ENCODE peak calls at places on chromosomes 4 and X, in ten cellular contexts. R is brain microvascular endothelial cell, P is uterus, C is astrocyte of the spinal cord, X is choroid plexus epithelial cell, M is mucosa of descending colon, V is tibial artery, H is vagina, K is RWPE2, U is AG04450. L is an unnamed sample.

GRCh38 chrX:57282568-57282967 is 3.9 kb upstream of the FAAH2 start:
- DNase-seq in R (no peak), P (no peak), C (no peak), X (no peak), M (no peak), V (no peak), H (no peak), K (no peak), U (no peak), L (no peak)

GRCh38 chrX:13212191-13212651 is 107.6 kb downstream of the ATXN3L start:
- DNase-seq in R (no peak), P (no peak), C (no peak), X (no peak), M (no peak), V (no peak), H (no peak), K (no peak), U (peak; percentile 3), L (no peak)

GRCh38 chrX:41085883-41086626 is 810 bp downstream of the USP9X start:
- DNase-seq in R (peak; percentile 44), P (peak; percentile 60), C (peak; percentile 54), X (peak; percentile 42), M (peak; percentile 62), V (peak; percentile 82), H (no peak), K (peak; percentile 38), U (no peak), L (peak; percentile 54)

GRCh38 chrX:49988128-49988527 is 65.7 kb downstream of the CLCN5 start:
- DNase-seq in R (no peak), P (no peak), C (no peak), X (no peak), M (peak; percentile 31), V (no peak), H (no peak), K (no peak), U (no peak), L (no peak)

GRCh38 chrX:67334323-67334722 is 209.5 kb upstream of the AR start:
- DNase-seq in R (no peak), P (no peak), C (no peak), X (no peak), M (no peak), V (no peak), H (no peak), K (no peak), U (no peak), L (no peak)

GRCh38 chr4:127881565-127881869 is 824 bp downstream of the PLK4 start:
- DNase-seq in R (no peak), P (no peak), C (no peak), X (no peak), M (no peak), V (no peak), H (no peak), K (no peak), U (no peak), L (no peak)

GRCh38 chr4:40194602-40195161 is 2.1 kb upstream of the RHOH start:
- DNase-seq in R (peak; percentile 39), P (no peak), C (no peak), X (peak; percentile 88), M (peak; percentile 61), V (no peak), H (peak; percentile 64), K (no peak), U (peak; percentile 16), L (peak; percentile 70)

GRCh38 chr4:76987153-76987562 is 37.6 kb downstream of the SEPTIN11 start:
- DNase-seq in R (peak; percentile 96), P (no peak), C (peak; percentile 98), X (peak; percentile 98), M (no peak), V (no peak), H (no peak), K (no peak), U (peak; percentile 96), L (no peak)

GRCh38 chrX:21926527-21927278 is 13.8 kb upstream of the SMS start:
- DNase-seq in R (peak; percentile 90), P (no peak), C (peak; percentile 93), X (peak; percentile 95), M (no peak), V (no peak), H (no peak), K (no peak), U (peak; percentile 82), L (no peak)

GRCh38 chr4:147831452-147832192 is 99.7 kb downstream of the ARHGAP10 start:
- DNase-seq in R (peak; percentile 87), P (no peak), C (peak; percentile 81), X (peak; percentile 78), M (peak; percentile 34), V (peak; percentile 73), H (no peak), K (peak; percentile 76), U (no peak), L (no peak)

GRCh38 chrX:30659421-30659820 is 6.2 kb downstream of the GK start:
- DNase-seq in R (peak; percentile 76), P (no peak), C (peak; percentile 64), X (peak; percentile 93), M (no peak), V (no peak), H (no peak), K (no peak), U (peak; percentile 70), L (no peak)

GRCh38 chr4:15948826-15949225 is 10.3 kb upstream of the FGFBP1 start:
- DNase-seq in R (no peak), P (no peak), C (no peak), X (no peak), M (no peak), V (no peak), H (no peak), K (no peak), U (no peak), L (no peak)

GRCh38 chrX:118226060-118226428 is 109.4 kb upstream of the KLHL13 start:
- DNase-seq in R (peak; percentile 3), P (no peak), C (no peak), X (peak; percentile 21), M (no peak), V (no peak), H (no peak), K (no peak), U (no peak), L (no peak)

GRCh38 chr4:107828315-107828714 is 3.6 kb downstream of the SGMS2 start:
- DNase-seq in R (no peak), P (no peak), C (no peak), X (no peak), M (no peak), V (no peak), H (no peak), K (no peak), U (no peak), L (no peak)

GRCh38 chr4:107825072-107825789 is 499 bp downstream of the SGMS2 start:
- DNase-seq in R (peak; percentile 29), P (no peak), C (peak; percentile 46), X (peak; percentile 66), M (peak; percentile 54), V (peak; percentile 77), H (no peak), K (peak; percentile 68), U (no peak), L (peak; percentile 14)

GRCh38 chr4:107823870-107824366 is 814 bp upstream of the SGMS2 start:
- DNase-seq in R (no peak), P (no peak), C (no peak), X (no peak), M (no peak), V (no peak), H (no peak), K (no peak), U (no peak), L (no peak)

GRCh38 chr4:107826427-107826980 is 1.8 kb downstream of the SGMS2 start:
- DNase-seq in R (no peak), P (no peak), C (no peak), X (no peak), M (no peak), V (no peak), H (no peak), K (no peak), U (no peak), L (no peak)

GRCh38 chr4:107824367-107825071 is at the start of gene SGMS2:
- DNase-seq in R (peak; percentile 86), P (peak; percentile 85), C (peak; percentile 85), X (peak; percentile 81), M (peak; percentile 87), V (peak; percentile 95), H (peak; percentile 92), K (peak; percentile 94), U (peak; percentile 54), L (peak; percentile 88)
- TF ChIP-seq CTCF in R (no peak), P (no peak), C (no peak), X (no peak), M (no peak), V (no peak), H (no peak), K (no peak), U (no peak), L (no peak)

GRCh38 chr4:20723463-20723862 is 23.2 kb downstream of the PACRGL start:
- DNase-seq in R (no peak), P (no peak), C (no peak), X (no peak), M (no peak), V (no peak), H (no peak), K (no peak), U (no peak), L (no peak)
- TF ChIP-seq CTCF in R (no peak), P (no peak), C (no peak), X (no peak), M (no peak), V (no peak), H (no peak), K (no peak), U (no peak), L (no peak)

GRCh38 chrX:39002466-39002865 is 201.2 kb downstream of the MID1IP1 start:
- DNase-seq in R (no peak), P (no peak), C (no peak), X (no peak), M (no peak), V (no peak), H (no peak), K (no peak), U (no peak), L (no peak)
- TF ChIP-seq CTCF in R (no peak), P (no peak), C (no peak), X (no peak), M (no peak), V (no peak), H (no peak), K (no peak), U (no peak), L (no peak)

GRCh38 chr4:146334862-146335449 is 120.6 kb downstream of the REELD1 start:
- DNase-seq in R (no peak), P (no peak), C (no peak), X (no peak), M (no peak), V (no peak), H (no peak), K (no peak), U (no peak), L (no peak)

GRCh38 chr4:146336413-146336807 is 122.1 kb downstream of the REELD1 start:
- DNase-seq in R (peak; percentile 35), P (no peak), C (no peak), X (peak; percentile 14), M (no peak), V (no peak), H (no peak), K (no peak), U (peak; percentile 13), L (no peak)

GRCh38 chr4:146340798-146341197 is 126.5 kb downstream of the REELD1 start:
- DNase-seq in R (no peak), P (no peak), C (peak; percentile 56), X (peak; percentile 53), M (no peak), V (no peak), H (no peak), K (no peak), U (no peak), L (no peak)

GRCh38 chr4:146335763-146336412 is 121.5 kb downstream of the REELD1 start:
- DNase-seq in R (no peak), P (no peak), C (no peak), X (peak; percentile 19), M (no peak), V (no peak), H (no peak), K (no peak), U (no peak), L (no peak)

GRCh38 chr4:146338512-146338911 is 124.2 kb downstream of the REELD1 start:
- DNase-seq in R (no peak), P (no peak), C (no peak), X (peak; percentile 43), M (no peak), V (no peak), H (no peak), K (no peak), U (no peak), L (no peak)
- TF ChIP-seq CTCF in R (no peak), P (no peak), C (no peak), X (no peak), M (no peak), V (no peak), H (no peak), K (peak; percentile 19), U (no peak), L (no peak)

L was measured in activated CD8-positive, alpha-beta T cell treated with anti-CD3 and anti-CD28 coated beads for 36 hours.